ENCODE peak calls at places on chromosomes 11 and 22, in five cellular contexts. One of them, this sample, is unnamed.

GRCh38 chr11:10920205-10920604 is 62.4 kb upstream of the ZBED5 start:
- DNase-seq in RWPE1: no peak
- DNase-seq in HEK293T: no peak
- DNase-seq in NCI-H345: no peak
- DNase-seq in EH: peak
- DNase-seq in this sample: no peak

GRCh38 chr11:1304376-1304775 is 5.1 kb downstream of the TOLLIP start:
- DNase-seq in NCI-H345: no peak
- DNase-seq in HEK293T: no peak
- DNase-seq in RWPE1: no peak
- DNase-seq in EH: no peak
- DNase-seq in this sample: no peak

GRCh38 chr11:65487467-65488272 is 11.2 kb upstream of the MALAT1 start:
- DNase-seq in NCI-H345: peak
- DNase-seq in HEK293T: peak
- DNase-seq in EH: peak
- DNase-seq in RWPE1: peak
- DNase-seq in this sample: no peak

GRCh38 chr11:132278801-132279574 is 908.6 kb downstream of the NTM start:
- DNase-seq in HEK293T: no peak
- DNase-seq in EH: peak
- DNase-seq in RWPE1: no peak
- DNase-seq in NCI-H345: peak
- DNase-seq in this sample: no peak

GRCh38 chr22:43262990-43263644 is 76.2 kb upstream of the TTLL12 start:
- DNase-seq in HEK293T: peak
- DNase-seq in EH: no peak
- DNase-seq in RWPE1: no peak
- DNase-seq in NCI-H345: no peak
- DNase-seq in this sample: no peak

GRCh38 chr22:42970029-42970428 is 44.9 kb downstream of the PACSIN2 start:
- DNase-seq in EH: no peak
- DNase-seq in NCI-H345: no peak
- DNase-seq in HEK293T: no peak
- DNase-seq in RWPE1: peak
- DNase-seq in this sample: no peak

GRCh38 chr11:64850979-64851567 is 6.6 kb upstream of the CDC42BPG start:
- DNase-seq in EH: peak
- DNase-seq in RWPE1: no peak
- DNase-seq in NCI-H345: no peak
- DNase-seq in HEK293T: no peak
- DNase-seq in this sample: peak

GRCh38 chr11:61587951-61588695 is 7.2 kb upstream of the SYT7 start:
- DNase-seq in HEK293T: peak
- DNase-seq in RWPE1: peak
- DNase-seq in EH: no peak
- DNase-seq in NCI-H345: peak
- DNase-seq in this sample: peak

GRCh38 chr22:38016182-38017078 is 32.1 kb upstream of the SOX10 start:
- DNase-seq in RWPE1: no peak
- DNase-seq in HEK293T: no peak
- DNase-seq in EH: no peak
- DNase-seq in NCI-H345: no peak
- DNase-seq in this sample: no peak

GRCh38 chr11:23405350-23405937 is 545.2 kb upstream of the CCDC179 start:
- DNase-seq in NCI-H345: no peak
- DNase-seq in EH: no peak
- DNase-seq in RWPE1: no peak
- DNase-seq in HEK293T: no peak
- DNase-seq in this sample: no peak

GRCh38 chr11:102546427-102546826 is 15.9 kb upstream of the MMP7 start:
- DNase-seq in NCI-H345: no peak
- DNase-seq in EH: no peak
- DNase-seq in RWPE1: no peak
- DNase-seq in HEK293T: no peak
- DNase-seq in this sample: no peak

GRCh38 chr11:71247551-71248250 is 4.7 kb downstream of the SHANK2 start:
- DNase-seq in NCI-H345: peak
- DNase-seq in RWPE1: no peak
- DNase-seq in EH: no peak
- DNase-seq in HEK293T: no peak
- DNase-seq in this sample: no peak

GRCh38 chr11:133693110-133693509 is 152.2 kb downstream of the SPATA19 start:
- DNase-seq in EH: no peak
- DNase-seq in NCI-H345: no peak
- DNase-seq in HEK293T: no peak
- DNase-seq in RWPE1: no peak
- DNase-seq in this sample: no peak

GRCh38 chr11:115126515-115127208 is 377.6 kb downstream of the CADM1 start:
- DNase-seq in NCI-H345: no peak
- DNase-seq in EH: no peak
- DNase-seq in HEK293T: no peak
- DNase-seq in RWPE1: no peak
- DNase-seq in this sample: no peak

GRCh38 chr11:45664376-45665205 is 831 bp downstream of the CHST1 start:
- DNase-seq in HEK293T: peak
- DNase-seq in RWPE1: no peak
- DNase-seq in EH: no peak
- DNase-seq in NCI-H345: peak
- DNase-seq in this sample: no peak

GRCh38 chr11:2136209-2136951 is 2.8 kb downstream of the IGF2 start:
- DNase-seq in HEK293T: no peak
- DNase-seq in NCI-H345: no peak
- DNase-seq in RWPE1: no peak
- DNase-seq in EH: no peak
- DNase-seq in this sample: no peak

GRCh38 chr11:85472953-85473352 is 154.2 kb downstream of the DLG2 start:
- DNase-seq in EH: no peak
- DNase-seq in RWPE1: no peak
- DNase-seq in HEK293T: no peak
- DNase-seq in NCI-H345: no peak
- DNase-seq in this sample: no peak

GRCh38 chr11:133078591-133079179 is 453.6 kb downstream of the OPCML start:
- DNase-seq in RWPE1: peak
- DNase-seq in EH: peak
- DNase-seq in NCI-H345: peak
- DNase-seq in HEK293T: peak
- DNase-seq in this sample: no peak

GRCh38 chr11:68969386-68969785 is 11.4 kb downstream of the MRGPRD start:
- DNase-seq in EH: no peak
- DNase-seq in NCI-H345: no peak
- DNase-seq in RWPE1: no peak
- DNase-seq in HEK293T: no peak
- DNase-seq in this sample: no peak

GRCh38 chr11:45162916-45163879 is 16.8 kb downstream of the PRDM11 start:
- DNase-seq in EH: no peak
- DNase-seq in RWPE1: no peak
- DNase-seq in HEK293T: no peak
- DNase-seq in NCI-H345: no peak
- DNase-seq in this sample: no peak

GRCh38 chr11:32121012-32121411 is 30.1 kb downstream of the RCN1 start:
- DNase-seq in RWPE1: no peak
- DNase-seq in HEK293T: no peak
- DNase-seq in EH: no peak
- DNase-seq in NCI-H345: no peak
- DNase-seq in this sample: no peak

GRCh38 chr11:66280428-66280827 is 2.5 kb downstream of the CNIH2 start:
- DNase-seq in RWPE1: no peak
- DNase-seq in HEK293T: no peak
- DNase-seq in EH: no peak
- DNase-seq in NCI-H345: no peak
- DNase-seq in this sample: no peak

GRCh38 chr22:20316217-20316843 is 3.5 kb downstream of the DGCR6L start:
- DNase-seq in HEK293T: no peak
- DNase-seq in NCI-H345: no peak
- DNase-seq in RWPE1: no peak
- DNase-seq in EH: no peak
- DNase-seq in this sample: no peak

GRCh38 chr11:80285076-80285790 is 844.4 kb upstream of the TENM4 start:
- DNase-seq in HEK293T: no peak
- DNase-seq in NCI-H345: no peak
- DNase-seq in EH: no peak
- DNase-seq in RWPE1: no peak
- DNase-seq in this sample: no peak

GRCh38 chr22:44862981-44863860 is 110.8 kb downstream of the ARHGAP8 start:
- DNase-seq in RWPE1: no peak
- DNase-seq in HEK293T: no peak
- DNase-seq in NCI-H345: no peak
- DNase-seq in EH: no peak
- DNase-seq in this sample: no peak

GRCh38 chr22:22910272-22911240 is 22.9 kb downstream of the IGLL5 start:
- DNase-seq in HEK293T: no peak
- DNase-seq in RWPE1: no peak
- DNase-seq in NCI-H345: no peak
- DNase-seq in EH: no peak
- DNase-seq in this sample: no peak

GRCh38 chr11:133153031-133153430 is 379.3 kb downstream of the OPCML start:
- DNase-seq in EH: no peak
- DNase-seq in RWPE1: no peak
- DNase-seq in HEK293T: no peak
- DNase-seq in NCI-H345: no peak
- DNase-seq in this sample: no peak